ENCODE peak calls at places on chromosomes 6 and 20, in six cellular contexts. C is Peyer's patch, A is endothelial cell, Q is activated T-cell treated with anti-CD3 and anti-CD28 coated beads for 1 hour, O is naive B cell, S is body of pancreas. W is an unnamed sample.

GRCh38 chr20:37245671-37246237 is 15.9 kb downstream of the GHRH start:
- DNase-seq in C (no peak), O (no peak), Q (no peak), A (no peak), S (no peak), W (no peak)

GRCh38 chr6:18503588-18504231 is 116.6 kb downstream of the RNF144B start:
- DNase-seq in S (peak; percentile 68), A (peak; percentile 56), C (peak; percentile 43), O (peak; percentile 32), Q (no peak), W (peak; percentile 57)

GRCh38 chr6:106256201-106256968 is 69.2 kb downstream of the ATG5 start:
- DNase-seq in A (no peak), O (no peak), S (no peak), C (no peak), Q (no peak), W (no peak)

GRCh38 chr6:44468835-44469234 is 81.3 kb downstream of the CDC5L start:
- DNase-seq in Q (no peak), O (no peak), S (no peak), C (no peak), A (no peak), W (no peak)

GRCh38 chr20:50189681-50190250 is 864 bp upstream of the CEBPB start:
- DNase-seq in O (no peak), A (no peak), C (peak; percentile 61), Q (peak; percentile 32), S (peak; percentile 75), W (no peak)

GRCh38 chr6:112639436-112639835 is 292.3 kb downstream of the RFPL4B start:
- DNase-seq in S (no peak), C (no peak), A (no peak), O (no peak), Q (no peak), W (peak; percentile 54)

GRCh38 chr20:23094927-23095326 is 8.8 kb upstream of the CD93 start:
- DNase-seq in S (no peak), Q (no peak), O (no peak), C (no peak), A (no peak), W (no peak)

GRCh38 chr6:34358389-34358906 is 34.0 kb downstream of the NUDT3 start:
- DNase-seq in C (no peak), Q (no peak), S (no peak), O (no peak), A (no peak), W (peak; percentile 71)

GRCh38 chr6:121839891-121840290 is 404.4 kb downstream of the GJA1 start:
- DNase-seq in S (no peak), O (no peak), Q (no peak), A (no peak), C (no peak), W (no peak)

GRCh38 chr6:54072708-54073313 is 38.4 kb upstream of the MLIP start:
- DNase-seq in O (no peak), C (no peak), Q (no peak), A (no peak), S (no peak), W (no peak)

GRCh38 chr6:161353208-161353613 is 79.3 kb upstream of the AGPAT4 start:
- DNase-seq in O (no peak), C (no peak), A (peak; percentile 31), Q (no peak), S (no peak), W (no peak)

GRCh38 chr6:129895692-129896091 is 34.6 kb upstream of the TMEM244 start:
- DNase-seq in S (no peak), Q (no peak), O (no peak), A (no peak), C (no peak), W (no peak)

GRCh38 chr6:65014006-65014405 is 693.0 kb downstream of the EYS start:
- DNase-seq in S (no peak), C (no peak), O (no peak), Q (no peak), A (no peak), W (no peak)

GRCh38 chr6:14759976-14760672 is 485.7 kb upstream of the JARID2 start:
- DNase-seq in C (no peak), O (no peak), A (no peak), S (no peak), Q (no peak), W (no peak)

GRCh38 chr20:41135187-41135887 is 2.0 kb upstream of the PLCG1 start:
- DNase-seq in A (peak; percentile 64), O (peak; percentile 56), C (peak; percentile 61), Q (peak; percentile 55), S (peak; percentile 60), W (no peak)

GRCh38 chr6:42021847-42022754 is 28.2 kb upstream of the TAF8 start:
- DNase-seq in C (peak; percentile 71), S (no peak), Q (peak; percentile 36), A (no peak), O (peak; percentile 84), W (no peak)

GRCh38 chr6:129523814-129524213 is 186.2 kb downstream of the ARHGAP18 start:
- DNase-seq in C (no peak), A (no peak), Q (no peak), S (no peak), O (no peak), W (no peak)

GRCh38 chr6:108667984-108668383 is 107.3 kb downstream of the FOXO3 start:
- DNase-seq in C (no peak), Q (no peak), S (no peak), O (no peak), A (no peak), W (no peak)

GRCh38 chr6:74409447-74409846 is 713.4 kb downstream of the CD109 start:
- DNase-seq in Q (no peak), O (no peak), C (no peak), S (no peak), A (no peak), W (peak; percentile 57)

GRCh38 chr20:8094415-8094818 is 37.6 kb upstream of the PLCB1 start:
- DNase-seq in A (no peak), S (peak; percentile 70), C (peak; percentile 22), O (no peak), Q (no peak), W (peak; percentile 80)

W was measured in smooth muscle cell of the brain vasculature.